ENCODE peak calls at places on chromosomes 4 and X, in seven cellular contexts. A, L, F, U, Y, B and E are unnamed samples.
A peak's percentile ranks its signal among the peaks of the same experiment; 100 is the strongest.

GRCh38 chrX:46279925-46280313 is 265.3 kb downstream of the ZNF674 start:
- DNase-seq in U (no peak), F (no peak), L (no peak), A (peak; percentile 73), B (no peak), Y (peak; percentile 63), E (no peak)

GRCh38 chr4:14646831-14647230 is 355.4 kb upstream of the CPEB2 start:
- DNase-seq in U (no peak), A (peak; percentile 68), B (no peak), L (no peak), F (no peak), Y (peak; percentile 58), E (no peak)

GRCh38 chr4:56907009-56907408 is 691 bp upstream of the REST start:
- DNase-seq in B (no peak), U (no peak), L (no peak), Y (no peak), A (no peak), F (peak; percentile 25), E (no peak)

GRCh38 chr4:113745724-113746123 is 15.8 kb downstream of the CAMK2D start:
- DNase-seq in B (no peak), A (no peak), F (no peak), U (no peak), Y (no peak), L (no peak), E (no peak)

GRCh38 chr4:74244049-74244448 is 64.2 kb upstream of the EPGN start:
- DNase-seq in B (no peak), U (no peak), Y (no peak), L (no peak), F (no peak), A (no peak), E (no peak)

GRCh38 chrX:53272808-53273337 is 8.5 kb downstream of the IQSEC2 start:
- DNase-seq in B (no peak), L (no peak), A (no peak), U (no peak), F (no peak), Y (no peak), E (no peak)

GRCh38 chrX:43562372-43562771 is 93.7 kb upstream of the MAOA start:
- DNase-seq in A (no peak), L (no peak), Y (no peak), B (no peak), U (no peak), F (no peak), E (no peak)

GRCh38 chrX:77118686-77119085 is 328.5 kb upstream of the FGF16 start:
- DNase-seq in A (no peak), F (no peak), Y (no peak), L (no peak), B (no peak), U (no peak), E (no peak)

GRCh38 chrX:69137371-69137881 is 27.8 kb downstream of the PJA1 start:
- DNase-seq in F (no peak), L (no peak), B (no peak), A (peak; percentile 26), Y (peak; percentile 78), U (no peak), E (no peak)

GRCh38 chrX:22652596-22652995 is 347.2 kb upstream of the DDX53 start:
- DNase-seq in A (no peak), U (no peak), F (no peak), Y (peak; percentile 56), L (no peak), B (no peak), E (no peak)

GRCh38 chr4:8201341-8201781 is 2.3 kb downstream of the SH3TC1 start:
- DNase-seq in F (no peak), B (no peak), A (no peak), Y (no peak), L (no peak), U (no peak), E (no peak)

GRCh38 chr4:8503801-8504200 is 63.2 kb downstream of the TRMT44 start:
- DNase-seq in F (no peak), U (no peak), B (no peak), A (no peak), L (no peak), Y (no peak), E (no peak)

GRCh38 chr4:185201983-185202962 is 1.5 kb downstream of the CFAP97 start:
- DNase-seq in B (no peak), U (no peak), F (no peak), L (no peak), Y (peak; percentile 42), A (peak; percentile 54), E (no peak)